ENCODE peak calls at places on chromosome X, in seven cellular contexts. V is endothelial cell, U is tibial artery, I is uterus, T is kidney, S is upper lobe of left lung, F is spleen. W is an unnamed sample.

GRCh38 chrX:102959471-102959870 is 22.4 kb downstream of the RAB40AL start:
- DNase-seq in F (no peak), T (no peak), S (no peak), V (no peak), U (no peak), I (no peak), W (peak)

GRCh38 chrX:120450163-120450562 is 18.9 kb downstream of the LAMP2 start:
- DNase-seq in S (no peak), F (no peak), T (no peak), V (no peak), U (no peak), I (no peak), W (no peak)

GRCh38 chrX:131279197-131279596 is 9.9 kb downstream of the IGSF1 start:
- DNase-seq in T (no peak), V (no peak), I (no peak), S (no peak), U (no peak), F (no peak), W (no peak)

GRCh38 chrX:93422693-93423092 is 250.7 kb downstream of the NAP1L3 start:
- DNase-seq in F (no peak), S (no peak), T (no peak), V (peak), U (no peak), I (no peak), W (no peak)

GRCh38 chrX:56733459-56734046 is 4.5 kb downstream of the NBDY start:
- DNase-seq in T (no peak), I (peak), V (peak), U (no peak), F (no peak), S (no peak), W (no peak)

GRCh38 chrX:56221101-56221500 is 11.1 kb upstream of the KLF8 start:
- DNase-seq in F (no peak), I (no peak), S (no peak), U (no peak), V (no peak), T (no peak), W (no peak)

GRCh38 chrX:47313056-47313455 is 57.3 kb upstream of the ZNF157 start:
- DNase-seq in F (no peak), S (no peak), T (no peak), V (no peak), I (peak), U (no peak), W (no peak)

GRCh38 chrX:19912-20571 is 261.1 kb upstream of the PLCXD1 start:
- DNase-seq in I (no peak), F (peak), S (no peak), U (no peak), T (no peak), V (no peak), W (no peak)

GRCh38 chrX:136823175-136823574 is 42.4 kb upstream of the ARHGEF6 start:
- DNase-seq in T (no peak), F (no peak), U (no peak), I (no peak), V (no peak), S (no peak), W (no peak)

GRCh38 chrX:80808160-80808735 is 1.4 kb downstream of the BRWD3 start:
- DNase-seq in T (peak), F (peak), I (peak), S (no peak), U (peak), V (peak), W (peak)

GRCh38 chrX:39813631-39814246 is 284.0 kb downstream of the BCOR start:
- DNase-seq in V (no peak), U (peak), S (peak), I (peak), T (peak), F (peak), W (no peak)

GRCh38 chrX:13768939-13769338 is 34.4 kb downstream of the OFD1 start:
- DNase-seq in V (no peak), T (no peak), I (no peak), S (no peak), U (no peak), F (no peak), W (no peak)

GRCh38 chrX:32116047-32116446 is 1044.2 kb upstream of the FTHL17 start:
- DNase-seq in T (no peak), F (no peak), S (no peak), V (no peak), I (no peak), U (no peak), W (no peak)

GRCh38 chrX:31603411-31604120 is 531.7 kb upstream of the FTHL17 start:
- DNase-seq in F (no peak), V (no peak), I (no peak), U (no peak), S (no peak), T (no peak), W (no peak)

GRCh38 chrX:13194291-13195103 is 125.4 kb downstream of the ATXN3L start:
- DNase-seq in F (no peak), U (no peak), I (no peak), V (no peak), T (no peak), S (no peak), W (no peak)

GRCh38 chrX:53714580-53715335 is 28.2 kb upstream of the HUWE1 start:
- DNase-seq in U (no peak), V (no peak), I (no peak), F (no peak), T (no peak), S (no peak), W (no peak)

GRCh38 chrX:43813898-43814297 is 68.4 kb downstream of the MAOB start:
- DNase-seq in V (peak), I (no peak), F (no peak), T (no peak), S (no peak), U (no peak), W (no peak)

GRCh38 chrX:18719852-18720251 is 12.4 kb downstream of the PPEF1 start:
- DNase-seq in V (no peak), F (no peak), S (no peak), U (no peak), I (no peak), T (no peak), W (no peak)

GRCh38 chrX:55794420-55794819 is 76.9 kb downstream of the RRAGB start:
- DNase-seq in S (no peak), V (no peak), F (no peak), T (no peak), U (no peak), I (no peak), W (no peak)

GRCh38 chrX:95764972-95765451 is 919.6 kb upstream of the DIAPH2 start:
- DNase-seq in I (no peak), S (no peak), T (no peak), F (no peak), V (no peak), U (no peak), W (no peak)

GRCh38 chrX:30615229-30615628 is 37.7 kb upstream of the TASL start:
- DNase-seq in S (no peak), I (no peak), F (no peak), T (no peak), V (no peak), U (no peak), W (no peak)

GRCh38 chrX:118383120-118383519 is 37.2 kb downstream of the WDR44 start:
- DNase-seq in I (no peak), S (no peak), V (no peak), U (no peak), T (no peak), F (no peak), W (no peak)

GRCh38 chrX:38260231-38260630 is 39.6 kb upstream of the SRPX start:
- DNase-seq in F (no peak), U (no peak), I (no peak), T (no peak), S (no peak), V (peak), W (no peak)

GRCh38 chrX:45309096-45309495 is 108.4 kb upstream of the DIPK2B start:
- DNase-seq in V (no peak), I (no peak), T (no peak), F (no peak), U (no peak), S (no peak), W (no peak)

GRCh38 chrX:121260568-121261240 is 213.3 kb downstream of the GLUD2 start:
- DNase-seq in F (no peak), U (no peak), S (no peak), T (no peak), I (no peak), V (no peak), W (no peak)

GRCh38 chrX:47992093-47992375 is 11.8 kb downstream of the ZNF182 start:
- DNase-seq in I (no peak), S (no peak), V (no peak), U (no peak), F (no peak), T (no peak), W (no peak)

GRCh38 chrX:152588206-152588605 is 49.5 kb upstream of the GABRQ start:
- DNase-seq in F (no peak), I (no peak), V (no peak), S (no peak), T (no peak), U (no peak), W (no peak)

GRCh38 chrX:153474266-153474665 is 3.9 kb upstream of the HAUS7 start:
- DNase-seq in T (no peak), V (no peak), F (no peak), U (no peak), S (no peak), I (no peak), W (no peak)

GRCh38 chrX:108313662-108314061 is 124.6 kb downstream of the COL4A6 start:
- DNase-seq in I (no peak), U (no peak), S (no peak), V (no peak), F (no peak), T (no peak), W (no peak)

GRCh38 chrX:29196501-29196900 is 609.3 kb downstream of the IL1RAPL1 start:
- DNase-seq in S (no peak), U (no peak), V (no peak), I (no peak), T (no peak), F (no peak), W (no peak)

GRCh38 chrX:11423362-11423818 is 130.2 kb downstream of the AMELX start:
- DNase-seq in T (no peak), V (no peak), F (no peak), I (no peak), U (no peak), S (no peak), W (no peak)
- TF ChIP-seq CTCF in T (no peak), V (no peak), F (no peak), I (no peak), U (no peak), S (no peak), W (no peak)

GRCh38 chrX:135453381-135453780 is 31.6 kb downstream of the SMIM10L2A start:
- DNase-seq in S (no peak), V (no peak), T (no peak), I (no peak), U (no peak), F (no peak), W (no peak)
- TF ChIP-seq CTCF in S (no peak), V (no peak), T (no peak), I (no peak), U (no peak), F (no peak), W (no peak)

GRCh38 chrX:15107367-15107988 is 162.4 kb downstream of the ASB9 start:
- DNase-seq in U (no peak), I (no peak), F (no peak), V (no peak), S (no peak), T (no peak), W (no peak)
- TF ChIP-seq CTCF in U (no peak), I (no peak), F (no peak), V (no peak), S (no peak), T (no peak), W (peak)

DNA sequence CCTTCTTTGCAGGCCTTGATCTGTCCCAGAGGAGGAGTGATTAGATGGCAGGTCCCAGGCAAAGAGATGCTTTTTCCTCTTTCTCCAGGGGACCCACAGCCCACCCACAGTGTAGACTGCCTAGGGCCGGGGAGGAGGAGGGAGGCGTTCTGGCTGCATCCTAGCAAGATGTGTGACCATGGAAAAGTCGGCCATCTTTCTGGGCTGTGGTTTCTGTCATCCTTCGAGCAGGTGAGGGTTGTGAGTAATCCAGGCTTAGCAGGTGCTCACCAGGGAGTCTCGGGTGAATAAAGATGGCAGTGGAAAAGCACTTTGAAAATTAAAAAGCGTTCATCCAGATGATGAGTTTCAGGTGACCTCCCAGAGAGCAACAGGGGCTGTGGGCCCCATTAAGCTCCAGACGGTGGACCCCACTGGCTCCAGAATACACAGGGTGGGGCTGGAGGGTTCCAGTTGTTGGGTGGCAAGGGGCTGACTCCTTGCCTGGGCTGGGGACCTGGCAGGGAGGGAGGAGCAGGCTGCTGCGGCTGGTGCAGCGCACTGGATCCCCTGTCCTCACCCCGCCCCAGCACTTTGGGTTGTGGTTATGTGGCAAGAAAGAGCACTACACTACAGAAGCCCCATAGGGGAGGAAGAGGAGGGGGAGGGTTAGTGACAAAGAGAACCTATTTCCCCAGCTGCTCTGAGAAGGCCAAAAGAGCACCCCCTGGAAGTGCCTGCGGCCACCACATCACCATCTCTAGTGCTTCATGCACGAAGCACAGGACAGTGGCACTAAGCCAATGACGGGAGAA is 23.7 kb downstream of the ELF4 start:
- DNase-seq in S (no peak), T (no peak), U (no peak), V (no peak), I (no peak), F (peak), W (no peak)
- TF ChIP-seq CTCF in S (no peak), T (no peak), U (no peak), V (no peak), I (no peak), F (no peak), W (no peak)

GRCh38 chrX:129654652-129655546 is at the start of gene APLN:
- DNase-seq in T (peak), F (no peak), I (peak), S (peak), U (peak), V (peak), W (no peak)

GRCh38 chrX:129653181-129653984 is 1.4 kb downstream of the APLN start:
- DNase-seq in I (no peak), F (no peak), V (no peak), T (no peak), S (no peak), U (peak), W (no peak)

GRCh38 chrX:129653985-129654651 is 638 bp downstream of the APLN start:
- DNase-seq in U (peak), I (no peak), S (peak), T (peak), F (no peak), V (no peak), W (no peak)

GRCh38 chrX:129658429-129658828 is 3.7 kb upstream of the APLN start:
- DNase-seq in U (no peak), S (no peak), T (no peak), F (no peak), V (no peak), I (no peak), W (no peak)

GRCh38 chrX:129655547-129656248 is 942 bp upstream of the APLN start:
- DNase-seq in T (no peak), U (no peak), S (no peak), I (no peak), F (no peak), V (no peak), W (no peak)
- TF ChIP-seq CTCF in T (no peak), U (no peak), S (no peak), I (no peak), F (no peak), V (no peak), W (no peak)

GRCh38 chrX:42515939-42516338 is 262.0 kb downstream of the PPP1R2C start:
- DNase-seq in I (no peak), T (no peak), S (no peak), U (no peak), F (no peak), V (no peak), W (no peak)

GRCh38 chrX:42524374-42524773 is 253.6 kb downstream of the PPP1R2C start:
- DNase-seq in V (no peak), I (no peak), T (no peak), F (no peak), U (no peak), S (no peak), W (peak)

GRCh38 chrX:42519666-42520231 is 258.2 kb downstream of the PPP1R2C start:
- DNase-seq in T (no peak), V (no peak), U (no peak), I (no peak), F (no peak), S (no peak), W (no peak)
- TF ChIP-seq CTCF in T (no peak), V (no peak), U (no peak), I (no peak), F (no peak), S (no peak), W (peak)

GRCh38 chrX:149490100-149490499 is 15.0 kb downstream of the IDS start:
- DNase-seq in S (no peak), T (no peak), U (no peak), V (no peak), I (no peak), F (no peak), W (no peak)

GRCh38 chrX:149491812-149492211 is 13.3 kb downstream of the IDS start:
- DNase-seq in V (no peak), I (no peak), F (no peak), U (no peak), S (no peak), T (no peak), W (no peak)

GRCh38 chrX:149487292-149487691 is 17.8 kb downstream of the IDS start:
- DNase-seq in T (no peak), V (no peak), F (no peak), I (no peak), U (no peak), S (no peak), W (no peak)
- TF ChIP-seq CTCF in T (no peak), V (no peak), F (no peak), I (no peak), U (no peak), S (no peak), W (peak)

GRCh38 chrX:49177338-49177833 is 5.7 kb downstream of the PLP2 start:
- DNase-seq in F (no peak), T (no peak), V (no peak), U (no peak), I (no peak), S (no peak), W (no peak)
- TF ChIP-seq CTCF in F (no peak), T (no peak), V (no peak), U (no peak), I (no peak), S (peak), W (no peak)

GRCh38 chrX:2610246-2611170 is 80.6 kb upstream of the CD99 start:
- DNase-seq in U (no peak), V (no peak), I (no peak), T (no peak), F (no peak), S (no peak), W (no peak)

GRCh38 chrX:2620576-2620975 is 70.5 kb upstream of the CD99 start:
- DNase-seq in V (no peak), F (no peak), T (no peak), I (no peak), U (no peak), S (no peak), W (no peak)

GRCh38 chrX:2609431-2610238 is 81.5 kb upstream of the CD99 start:
- DNase-seq in I (no peak), U (no peak), T (no peak), V (no peak), S (no peak), F (no peak), W (no peak)

DNA sequence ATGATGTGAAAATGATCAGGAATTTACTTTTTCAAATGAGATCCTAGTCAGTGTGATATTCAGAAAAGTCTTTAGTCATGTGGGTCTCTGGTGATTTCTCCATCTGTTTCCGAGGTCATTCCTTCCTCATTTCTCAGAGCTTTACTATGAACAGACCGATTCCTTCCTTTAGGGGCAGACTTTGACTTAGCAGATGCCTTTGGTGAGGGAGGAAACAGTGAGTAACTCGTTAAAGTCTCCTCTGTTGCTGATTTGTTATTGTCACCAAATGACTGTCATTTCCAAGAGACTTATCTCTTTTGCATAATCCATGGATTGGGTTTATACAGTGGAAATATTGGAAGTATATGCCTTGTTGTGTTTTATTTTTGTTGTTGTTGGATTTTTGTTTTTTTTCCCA is 76.2 kb upstream of the CD99 start:
- DNase-seq in S (no peak), U (no peak), F (no peak), V (no peak), I (no peak), T (no peak), W (peak)
- TF ChIP-seq CTCF in S (peak), U (peak), F (no peak), V (no peak), I (peak), T (peak), W (peak)